ENCODE peak calls at places on chromosomes 11 and 22, in nine cellular contexts. H is astrocyte of the hippocampus; J is naive thymus-derived CD4-positive, alpha-beta T cell; C is CD8-positive, alpha-beta T cell; B is cardiac muscle cell; S is coronary artery; O is PC-3; Y is T47D; U is CD4-positive, CD25-positive, alpha-beta regulatory T cell. W is an unnamed sample.

GRCh38 chr11:119876841-119877240 is 147.8 kb upstream of the NECTIN1 start:
- DNase-seq in H (no peak), J (no peak), C (no peak), B (no peak), S (no peak), O (no peak), Y (no peak), U (no peak), W (no peak)

GRCh38 chr11:30447246-30447645 is 124.3 kb downstream of the ARL14EP start:
- DNase-seq in H (no peak), J (no peak), C (no peak), B (no peak), S (no peak), O (no peak), Y (no peak), U (no peak), W (no peak)

GRCh38 chr11:65132988-65133700 is 1.2 kb downstream of the SYVN1 start:
- DNase-seq in H (peak), J (no peak), C (no peak), B (no peak), S (peak), O (peak), Y (peak), U (no peak), W (peak)

GRCh38 chr11:3916962-3917361 is 61.5 kb downstream of the STIM1 start:
- DNase-seq in H (no peak), J (no peak), C (no peak), B (no peak), S (no peak), O (no peak), Y (no peak), U (no peak), W (no peak)

GRCh38 chr11:62546244-62546936 is at the start of gene AHNAK:
- DNase-seq in H (peak), J (peak), C (peak), B (peak), S (peak), O (peak), Y (peak), U (peak), W (peak)

GRCh38 chr11:110124605-110125004 is 31.4 kb downstream of the ZC3H12C start:
- DNase-seq in H (no peak), J (no peak), C (no peak), B (no peak), S (no peak), O (no peak), Y (no peak), U (no peak), W (no peak)

GRCh38 chr22:39818050-39818449 is 75.5 kb downstream of the ENTHD1 start:
- DNase-seq in H (peak), J (no peak), C (no peak), B (no peak), S (no peak), O (no peak), Y (no peak), U (no peak), W (no peak)

GRCh38 chr11:75773595-75774353 is 5.2 kb downstream of the DGAT2 start:
- DNase-seq in H (no peak), J (no peak), C (no peak), B (no peak), S (no peak), O (peak), Y (no peak), U (no peak), W (no peak)

GRCh38 chr11:11567862-11568650 is 53.7 kb downstream of the GALNT18 start:
- DNase-seq in H (peak), J (no peak), C (no peak), B (no peak), S (no peak), O (peak), Y (no peak), U (no peak), W (no peak)

GRCh38 chr11:12075291-12075690 is 35.1 kb upstream of the MICAL2 start:
- DNase-seq in H (no peak), J (no peak), C (no peak), B (no peak), S (no peak), O (no peak), Y (no peak), U (no peak), W (no peak)

GRCh38 chr22:17945851-17946690 is 78.3 kb downstream of the MICAL3 start:
- DNase-seq in H (no peak), J (no peak), C (no peak), B (no peak), S (no peak), O (no peak), Y (no peak), U (no peak), W (no peak)

W was measured in CD4-positive, alpha-beta memory T cell.